ENCODE peak calls at places on chromosomes 2 and 18, in four cellular contexts. Y is GM12878, R is SK-N-SH, W is HepG2. U is an unnamed sample.

GRCh38 chr2:188322569-188323531 is 31.2 kb downstream of the GULP1 start:
- DNase-seq in W (no peak), Y (no peak), R (no peak), U (peak; percentile 77)

GRCh38 chr2:196750977-196751631 is 48.4 kb downstream of the GTF3C3 start:
- DNase-seq in W (peak; percentile 68), Y (peak; percentile 30), R (peak; percentile 26), U (peak; percentile 27)

GRCh38 chr2:8089596-8089995 is 592.3 kb upstream of the ID2 start:
- DNase-seq in R (no peak), W (no peak), Y (no peak), U (peak; percentile 62)

GRCh38 chr2:222927600-222927999 is 66.8 kb downstream of the ACSL3 start:
- DNase-seq in W (no peak), Y (no peak), R (no peak), U (no peak)

GRCh38 chr2:190159453-190159852 is 96.9 kb upstream of the MSTN start:
- DNase-seq in R (no peak), Y (no peak), W (no peak), U (no peak)

GRCh38 chr2:11540148-11540995 is 6.5 kb downstream of the GREB1 start:
- DNase-seq in R (no peak), W (no peak), Y (no peak), U (no peak)

GRCh38 chr2:70095833-70096670 is 8.8 kb downstream of the PCBP1 start:
- DNase-seq in R (no peak), W (no peak), Y (no peak), U (no peak)

GRCh38 chr18:25256439-25256838 is 95.5 kb downstream of the ZNF521 start:
- DNase-seq in Y (no peak), R (no peak), W (no peak), U (no peak)

GRCh38 chr2:94970353-94970752 is 55.2 kb upstream of the MAL start:
- DNase-seq in Y (no peak), R (no peak), W (no peak), U (no peak)

GRCh38 chr18:75393721-75394120 is 33.8 kb downstream of the SMIM21 start:
- DNase-seq in W (no peak), Y (no peak), R (no peak), U (no peak)

GRCh38 chr2:95231723-95232122 is 24.4 kb downstream of the ZNF892 start:
- DNase-seq in R (peak; percentile 80), Y (no peak), W (peak; percentile 85), U (peak; percentile 58)

GRCh38 chr2:229084467-229084866 is 186.6 kb downstream of the PID1 start:
- DNase-seq in Y (no peak), R (no peak), W (no peak), U (no peak)

GRCh38 chr18:27164905-27165304 is 20.2 kb downstream of the CHST9 start:
- DNase-seq in W (no peak), R (no peak), Y (no peak), U (no peak)

GRCh38 chr2:83323055-83323454 is 1136.0 kb downstream of the SUCLG1 start:
- DNase-seq in W (no peak), Y (no peak), R (no peak), U (no peak)

GRCh38 chr2:209469481-209469880 is 45.6 kb downstream of the MAP2 start:
- DNase-seq in R (no peak), Y (no peak), W (no peak), U (no peak)

GRCh38 chr2:60045461-60045860 is 508.0 kb downstream of the BCL11A start:
- DNase-seq in W (no peak), Y (no peak), R (no peak), U (no peak)

GRCh38 chr18:49648811-49649210 is 87.0 kb downstream of the LIPG start:
- DNase-seq in R (no peak), Y (no peak), W (no peak), U (no peak)

GRCh38 chr2:193074933-193075332 is 880.2 kb upstream of the TMEFF2 start:
- DNase-seq in Y (no peak), W (no peak), R (no peak), U (no peak)

GRCh38 chr2:227816507-227817274 is 3.0 kb downstream of the CCL20 start:
- DNase-seq in W (peak; percentile 81), R (no peak), Y (no peak), U (peak; percentile 31)

GRCh38 chr2:47073217-47073616 is 81.9 kb downstream of the STPG4 start:
- DNase-seq in Y (no peak), W (no peak), R (no peak), U (no peak)

GRCh38 chr18:75545189-75545588 is 117.7 kb upstream of the SMIM21 start:
- DNase-seq in R (no peak), W (no peak), Y (no peak), U (no peak)

GRCh38 chr2:201260302-201260800 is at the start of gene CASP8:
- DNase-seq in W (peak; percentile 55), R (no peak), Y (no peak), U (no peak)

GRCh38 chr2:217263796-217264195 is 403.9 kb upstream of the TNP1 start:
- DNase-seq in R (no peak), W (no peak), Y (no peak), U (no peak)

GRCh38 chr2:45168731-45169338 is 159.6 kb upstream of the SIX2 start:
- DNase-seq in Y (no peak), W (no peak), R (peak; percentile 90), U (peak; percentile 46)

GRCh38 chr2:236939271-236939670 is 146.4 kb upstream of the COPS8 start:
- DNase-seq in Y (no peak), W (no peak), R (no peak), U (no peak)

GRCh38 chr2:112814278-112814677 is 22.3 kb downstream of the IL1B start:
- DNase-seq in W (peak; percentile 34), R (no peak), Y (no peak), U (no peak)

GRCh38 chr18:32770181-32770650 is 2.6 kb downstream of the KLHL14 start:
- DNase-seq in W (peak; percentile 23), R (peak; percentile 59), Y (no peak), U (no peak)
- H3K4me3 ChIP-seq in W (peak overlapping the region; percentile 88), R (no peak overlapping the region), Y (no peak overlapping the region), U (no peak overlapping the region)

GRCh38 chr2:43343573-43344304 is 117.3 kb upstream of the ZFP36L2 start:
- DNase-seq in Y (no peak), R (no peak), W (no peak), U (no peak)
- TF ChIP-seq PBX3 in Y (no peak), R (peak; percentile 74), W (no peak), U (no peak)

GRCh38 chr2:25420820-25421237 is 79.1 kb upstream of the DNMT3A start:
- DNase-seq in R (no peak), W (no peak), Y (peak; percentile 93), U (no peak)

GRCh38 chr2:25419678-25420242 is 78.0 kb upstream of the DNMT3A start:
- DNase-seq in W (no peak), R (no peak), Y (peak; percentile 96), U (no peak)

GRCh38 chr2:25424426-25425028 is 82.8 kb upstream of the DNMT3A start:
- DNase-seq in Y (no peak), R (no peak), W (no peak), U (no peak)

GRCh38 chr2:25421289-25421688 is 79.6 kb upstream of the DNMT3A start:
- DNase-seq in Y (no peak), W (no peak), R (no peak), U (no peak)

DNA sequence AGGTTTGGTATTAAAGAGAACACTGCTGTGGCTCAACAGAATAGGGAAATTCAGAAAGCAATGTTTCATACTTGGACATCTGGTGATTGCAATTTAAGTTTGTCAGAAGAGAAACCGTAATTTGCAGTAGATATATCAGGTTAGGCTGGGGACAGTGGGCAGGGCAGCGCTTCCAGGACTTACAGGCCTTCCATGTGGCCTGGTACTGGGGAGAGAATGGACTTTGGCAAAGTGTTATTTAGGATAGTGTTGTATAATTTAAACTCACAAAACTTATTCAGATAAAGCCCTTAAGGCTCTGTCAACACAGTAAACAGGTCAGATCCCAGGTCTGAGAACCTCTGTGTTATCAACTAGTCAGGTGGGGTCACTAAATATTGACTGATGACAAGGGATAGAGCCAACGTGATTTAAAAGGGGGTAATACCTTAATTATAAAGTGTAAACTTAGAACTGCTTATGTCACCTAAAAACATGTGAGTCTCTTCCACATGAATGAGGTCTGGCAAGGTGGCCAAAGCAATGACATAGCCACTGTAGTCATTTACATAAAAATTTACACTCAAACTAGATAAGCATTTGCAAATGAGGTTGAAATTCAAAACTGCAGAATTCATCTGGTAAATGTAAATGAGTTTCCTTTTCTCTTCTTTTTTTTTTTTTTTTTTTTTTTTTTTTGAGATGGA is 80.2 kb upstream of the DNMT3A start:
- DNase-seq in Y (no peak), R (no peak), W (peak; percentile 28), U (no peak)
- H3K4me3 ChIP-seq in Y (peak overlapping the region; percentile 75), R (no peak overlapping the region), W (no peak overlapping the region), U (no peak overlapping the region)

GRCh38 chr2:203873461-203873860 is 5.9 kb downstream of the CTLA4 start:
- DNase-seq in R (no peak), Y (no peak), W (no peak), U (no peak)
- TF ChIP-seq PBX3 in R (no peak), Y (no peak), W (no peak), U (no peak)

GRCh38 chr18:30142248-30142647 is 900.3 kb downstream of the DSC3 start:
- DNase-seq in R (no peak), Y (no peak), W (no peak), U (no peak)

GRCh38 chr18:30135938-30136337 is 906.6 kb downstream of the DSC3 start:
- DNase-seq in R (no peak), W (no peak), Y (no peak), U (no peak)

GRCh38 chr18:30142870-30143269 is 899.7 kb downstream of the DSC3 start:
- DNase-seq in R (no peak), W (no peak), Y (no peak), U (no peak)

GRCh38 chr18:30134020-30134419 is 908.5 kb downstream of the DSC3 start:
- DNase-seq in R (no peak), W (no peak), Y (no peak), U (no peak)

DNA sequence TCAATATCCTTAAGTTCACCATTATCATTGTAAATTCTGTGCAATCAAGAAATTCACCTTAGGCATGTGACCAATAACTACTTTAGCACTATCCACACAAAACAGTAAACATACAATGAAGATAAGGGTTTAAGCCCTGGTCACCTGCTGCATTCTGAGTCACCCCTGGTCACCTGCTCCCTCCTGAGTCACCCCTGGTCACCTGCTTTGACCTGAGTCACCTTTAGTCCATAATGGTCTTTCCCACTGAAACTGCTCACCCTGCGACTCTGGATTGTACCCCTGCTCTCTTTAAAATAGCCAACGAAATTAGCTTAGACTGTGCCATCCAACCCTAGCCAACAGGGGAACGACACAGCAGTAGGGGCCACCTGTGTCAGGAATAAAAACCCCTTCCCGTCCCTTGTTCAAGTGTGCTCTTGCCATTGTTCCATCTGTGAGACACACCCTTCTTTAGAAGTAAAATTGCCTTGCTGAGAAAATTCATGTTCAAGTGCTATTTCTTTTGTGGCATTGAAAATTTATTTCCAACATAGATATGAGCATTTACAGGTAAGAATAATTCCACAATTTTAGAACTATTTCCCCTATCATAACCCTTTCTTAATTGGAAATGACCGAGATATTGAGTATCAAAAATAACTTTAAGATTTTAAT is 902.8 kb downstream of the DSC3 start:
- DNase-seq in Y (no peak), W (no peak), R (no peak), U (no peak)
- H3K4me3 ChIP-seq in Y (no peak overlapping the region), W (no peak overlapping the region), R (no peak overlapping the region), U (no peak overlapping the region)

U was measured in A549.